ENCODE peak calls at places on chromosome 10, in seven cellular contexts. One of them, this sample, is unnamed.

GRCh38 chr10:50294582-50294981 is 43.3 kb upstream of the ASAH2 start:
- DNase-seq in A549: no peak
- DNase-seq in sigmoid colon: no peak
- DNase-seq in esophagus muscularis mucosa: no peak
- DNase-seq in tibial nerve: no peak
- DNase-seq in SK-N-SH: no peak
- DNase-seq in suprapubic skin: no peak
- DNase-seq in this sample: no peak

GRCh38 chr10:25059990-25060389 is 43.6 kb downstream of the THNSL1 start:
- DNase-seq in esophagus muscularis mucosa: no peak
- DNase-seq in tibial nerve: peak; percentile 38
- DNase-seq in suprapubic skin: no peak
- DNase-seq in A549: peak; percentile 84
- DNase-seq in SK-N-SH: no peak
- DNase-seq in sigmoid colon: no peak
- DNase-seq in this sample: peak; percentile 65

GRCh38 chr10:74924251-74924954 is 98.0 kb downstream of the KAT6B start:
- DNase-seq in A549: peak; percentile 28
- DNase-seq in sigmoid colon: no peak
- DNase-seq in suprapubic skin: no peak
- DNase-seq in esophagus muscularis mucosa: no peak
- DNase-seq in SK-N-SH: no peak
- DNase-seq in tibial nerve: no peak
- DNase-seq in this sample: no peak

GRCh38 chr10:26994743-26995142 is 105.6 kb downstream of the ANKRD26 start:
- DNase-seq in SK-N-SH: peak; percentile 14
- DNase-seq in tibial nerve: no peak
- DNase-seq in A549: no peak
- DNase-seq in suprapubic skin: no peak
- DNase-seq in esophagus muscularis mucosa: no peak
- DNase-seq in sigmoid colon: no peak
- DNase-seq in this sample: no peak

GRCh38 chr10:68124718-68125117 is 15.4 kb downstream of the MYPN start:
- DNase-seq in suprapubic skin: no peak
- DNase-seq in SK-N-SH: no peak
- DNase-seq in tibial nerve: no peak
- DNase-seq in esophagus muscularis mucosa: no peak
- DNase-seq in sigmoid colon: no peak
- DNase-seq in A549: no peak
- DNase-seq in this sample: no peak

GRCh38 chr10:73941300-73941699 is 30.4 kb downstream of the PLAU start:
- DNase-seq in A549: no peak
- DNase-seq in SK-N-SH: no peak
- DNase-seq in esophagus muscularis mucosa: no peak
- DNase-seq in sigmoid colon: no peak
- DNase-seq in suprapubic skin: no peak
- DNase-seq in tibial nerve: no peak
- DNase-seq in this sample: no peak

GRCh38 chr10:80382989-80383388 is 25.4 kb upstream of the PRXL2A start:
- DNase-seq in tibial nerve: no peak
- DNase-seq in SK-N-SH: peak; percentile 68
- DNase-seq in esophagus muscularis mucosa: no peak
- DNase-seq in sigmoid colon: no peak
- DNase-seq in A549: peak; percentile 46
- DNase-seq in suprapubic skin: no peak
- DNase-seq in this sample: peak; percentile 44

GRCh38 chr10:46255696-46256355 is 31.0 kb upstream of the ANTXRL start:
- DNase-seq in tibial nerve: peak; percentile 30
- DNase-seq in SK-N-SH: peak; percentile 95
- DNase-seq in A549: peak; percentile 75
- DNase-seq in sigmoid colon: peak; percentile 75
- DNase-seq in suprapubic skin: peak; percentile 78
- DNase-seq in esophagus muscularis mucosa: peak; percentile 91
- DNase-seq in this sample: peak; percentile 71

GRCh38 chr10:62895058-62895457 is 78.9 kb upstream of the EGR2 start:
- DNase-seq in sigmoid colon: no peak
- DNase-seq in suprapubic skin: no peak
- DNase-seq in SK-N-SH: no peak
- DNase-seq in tibial nerve: no peak
- DNase-seq in A549: no peak
- DNase-seq in esophagus muscularis mucosa: no peak
- DNase-seq in this sample: no peak

GRCh38 chr10:68342909-68343516 is 10.3 kb upstream of the PBLD start:
- DNase-seq in suprapubic skin: no peak
- DNase-seq in esophagus muscularis mucosa: no peak
- DNase-seq in SK-N-SH: no peak
- DNase-seq in A549: no peak
- DNase-seq in tibial nerve: no peak
- DNase-seq in sigmoid colon: no peak
- DNase-seq in this sample: no peak

GRCh38 chr10:116870949-116871348 is 21.6 kb downstream of the ENO4 start:
- DNase-seq in suprapubic skin: no peak
- DNase-seq in esophagus muscularis mucosa: peak; percentile 21
- DNase-seq in SK-N-SH: no peak
- DNase-seq in A549: no peak
- DNase-seq in sigmoid colon: no peak
- DNase-seq in tibial nerve: no peak
- DNase-seq in this sample: no peak

GRCh38 chr10:111993321-111993720 is 190.2 kb downstream of the GPAM start:
- DNase-seq in A549: no peak
- DNase-seq in esophagus muscularis mucosa: no peak
- DNase-seq in sigmoid colon: no peak
- DNase-seq in tibial nerve: no peak
- DNase-seq in SK-N-SH: no peak
- DNase-seq in suprapubic skin: no peak
- DNase-seq in this sample: no peak

GRCh38 chr10:607545-608196 is 81.8 kb downstream of the DIP2C start:
- DNase-seq in sigmoid colon: peak; percentile 54
- DNase-seq in suprapubic skin: no peak
- DNase-seq in SK-N-SH: no peak
- DNase-seq in esophagus muscularis mucosa: no peak
- DNase-seq in tibial nerve: no peak
- DNase-seq in A549: no peak
- DNase-seq in this sample: no peak

GRCh38 chr10:124354411-124355382 is 64.0 kb downstream of the OAT start:
- DNase-seq in suprapubic skin: no peak
- DNase-seq in esophagus muscularis mucosa: no peak
- DNase-seq in tibial nerve: peak; percentile 48
- DNase-seq in SK-N-SH: peak; percentile 84
- DNase-seq in sigmoid colon: no peak
- DNase-seq in A549: peak; percentile 27
- DNase-seq in this sample: peak; percentile 33

GRCh38 chr10:132308588-132309451 is 1.1 kb upstream of the STK32C start:
- DNase-seq in esophagus muscularis mucosa: no peak
- DNase-seq in sigmoid colon: no peak
- DNase-seq in A549: no peak
- DNase-seq in suprapubic skin: peak; percentile 74
- DNase-seq in SK-N-SH: no peak
- DNase-seq in tibial nerve: no peak
- DNase-seq in this sample: no peak

GRCh38 chr10:124032982-124033886 is 60.2 kb downstream of the CHST15 start:
- DNase-seq in sigmoid colon: peak; percentile 85
- DNase-seq in suprapubic skin: no peak
- DNase-seq in esophagus muscularis mucosa: no peak
- DNase-seq in tibial nerve: no peak
- DNase-seq in SK-N-SH: no peak
- DNase-seq in A549: no peak
- DNase-seq in this sample: no peak

GRCh38 chr10:57472823-57473619 is 794.7 kb downstream of the IPMK start:
- DNase-seq in tibial nerve: no peak
- DNase-seq in SK-N-SH: no peak
- DNase-seq in esophagus muscularis mucosa: no peak
- DNase-seq in sigmoid colon: no peak
- DNase-seq in suprapubic skin: no peak
- DNase-seq in A549: peak; percentile 23
- DNase-seq in this sample: no peak

GRCh38 chr10:116664631-116665030 is 43.9 kb downstream of the PNLIPRP2 start:
- DNase-seq in suprapubic skin: no peak
- DNase-seq in tibial nerve: no peak
- DNase-seq in esophagus muscularis mucosa: no peak
- DNase-seq in sigmoid colon: no peak
- DNase-seq in A549: no peak
- DNase-seq in SK-N-SH: no peak
- DNase-seq in this sample: no peak

GRCh38 chr10:35456784-35457183 is 120.5 kb downstream of the CCNY start:
- DNase-seq in SK-N-SH: no peak
- DNase-seq in esophagus muscularis mucosa: no peak
- DNase-seq in tibial nerve: no peak
- DNase-seq in A549: no peak
- DNase-seq in suprapubic skin: no peak
- DNase-seq in sigmoid colon: no peak
- DNase-seq in this sample: no peak

GRCh38 chr10:3265081-3265480 is 92.5 kb upstream of the PITRM1 start:
- DNase-seq in SK-N-SH: peak; percentile 38
- DNase-seq in sigmoid colon: peak; percentile 37
- DNase-seq in suprapubic skin: peak; percentile 37
- DNase-seq in A549: no peak
- DNase-seq in esophagus muscularis mucosa: no peak
- DNase-seq in tibial nerve: no peak
- DNase-seq in this sample: no peak

GRCh38 chr10:132986076-132986475 is 43.7 kb upstream of the CFAP46 start:
- DNase-seq in A549: no peak
- DNase-seq in tibial nerve: no peak
- DNase-seq in suprapubic skin: no peak
- DNase-seq in esophagus muscularis mucosa: no peak
- DNase-seq in sigmoid colon: no peak
- DNase-seq in SK-N-SH: no peak
- DNase-seq in this sample: no peak

GRCh38 chr10:127922675-127923366 is 15.9 kb downstream of the PTPRE start:
- DNase-seq in sigmoid colon: peak; percentile 82
- DNase-seq in suprapubic skin: no peak
- DNase-seq in SK-N-SH: peak; percentile 54
- DNase-seq in A549: peak; percentile 58
- DNase-seq in tibial nerve: no peak
- DNase-seq in esophagus muscularis mucosa: no peak
- DNase-seq in this sample: peak; percentile 27

GRCh38 chr10:67438605-67439258 is 257.3 kb downstream of the CTNNA3 start:
- DNase-seq in esophagus muscularis mucosa: no peak
- DNase-seq in tibial nerve: no peak
- DNase-seq in suprapubic skin: no peak
- DNase-seq in sigmoid colon: no peak
- DNase-seq in SK-N-SH: no peak
- DNase-seq in A549: peak; percentile 1
- DNase-seq in this sample: no peak

GRCh38 chr10:12911795-12912194 is 89.7 kb downstream of the CCDC3 start:
- DNase-seq in SK-N-SH: no peak
- DNase-seq in suprapubic skin: no peak
- DNase-seq in tibial nerve: no peak
- DNase-seq in esophagus muscularis mucosa: no peak
- DNase-seq in A549: no peak
- DNase-seq in sigmoid colon: no peak
- DNase-seq in this sample: no peak

GRCh38 chr10:71294091-71294561 is 24.9 kb upstream of the SLC29A3 start:
- DNase-seq in A549: no peak
- DNase-seq in tibial nerve: no peak
- DNase-seq in sigmoid colon: no peak
- DNase-seq in esophagus muscularis mucosa: no peak
- DNase-seq in SK-N-SH: no peak
- DNase-seq in suprapubic skin: no peak
- DNase-seq in this sample: no peak

GRCh38 chr10:108812296-108812695 is 1111.0 kb downstream of the XPNPEP1 start:
- DNase-seq in suprapubic skin: no peak
- DNase-seq in A549: no peak
- DNase-seq in sigmoid colon: no peak
- DNase-seq in SK-N-SH: no peak
- DNase-seq in esophagus muscularis mucosa: no peak
- DNase-seq in tibial nerve: no peak
- DNase-seq in this sample: no peak

GRCh38 chr10:71234970-71235681 is 22.8 kb downstream of the UNC5B start:
- DNase-seq in tibial nerve: no peak
- DNase-seq in sigmoid colon: no peak
- DNase-seq in esophagus muscularis mucosa: no peak
- DNase-seq in A549: no peak
- DNase-seq in suprapubic skin: peak; percentile 70
- DNase-seq in SK-N-SH: peak; percentile 83
- DNase-seq in this sample: no peak

DNA sequence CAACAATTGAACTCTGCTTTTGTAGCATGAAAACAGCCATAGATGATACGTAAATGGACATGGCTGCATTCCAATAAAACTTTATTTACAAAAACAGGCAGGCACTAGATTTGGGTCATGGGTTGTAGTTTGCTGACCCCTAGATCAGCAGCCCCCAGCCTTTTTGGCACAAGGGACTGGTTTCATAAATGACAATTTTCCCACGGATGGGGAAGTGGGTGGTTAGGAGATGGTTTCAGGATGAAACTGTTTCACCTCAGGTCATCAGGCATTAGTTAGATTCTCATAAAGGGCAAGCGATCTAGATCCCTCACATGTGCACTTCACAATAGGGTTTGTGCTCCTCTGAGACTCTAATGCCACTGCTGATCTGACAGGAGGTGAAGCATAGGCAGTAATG is 16.5 kb upstream of the ANK3 start:
- DNase-seq in tibial nerve: no peak
- DNase-seq in A549: no peak
- DNase-seq in sigmoid colon: no peak
- DNase-seq in suprapubic skin: no peak
- DNase-seq in SK-N-SH: no peak
- DNase-seq in esophagus muscularis mucosa: no peak
- DNase-seq in this sample: no peak
- TF ChIP-seq CTCF in tibial nerve: no peak
- TF ChIP-seq CTCF in A549: no peak
- TF ChIP-seq CTCF in sigmoid colon: no peak
- TF ChIP-seq CTCF in suprapubic skin: no peak
- TF ChIP-seq CTCF in SK-N-SH: no peak
- TF ChIP-seq CTCF in esophagus muscularis mucosa: no peak
- TF ChIP-seq CTCF in this sample: no peak

GRCh38 chr10:36888925-36889573 is 236.3 kb upstream of the ANKRD30A start:
- DNase-seq in tibial nerve: no peak
- DNase-seq in suprapubic skin: no peak
- DNase-seq in sigmoid colon: no peak
- DNase-seq in esophagus muscularis mucosa: no peak
- DNase-seq in A549: peak; percentile 82
- DNase-seq in SK-N-SH: peak; percentile 36
- DNase-seq in this sample: peak; percentile 13
- TF ChIP-seq EP300 in tibial nerve: no peak
- TF ChIP-seq EP300 in suprapubic skin: no peak
- TF ChIP-seq EP300 in sigmoid colon: no peak
- TF ChIP-seq EP300 in esophagus muscularis mucosa: no peak
- TF ChIP-seq EP300 in A549: no peak
- TF ChIP-seq EP300 in SK-N-SH: no peak
- TF ChIP-seq EP300 in this sample: no peak

DNA sequence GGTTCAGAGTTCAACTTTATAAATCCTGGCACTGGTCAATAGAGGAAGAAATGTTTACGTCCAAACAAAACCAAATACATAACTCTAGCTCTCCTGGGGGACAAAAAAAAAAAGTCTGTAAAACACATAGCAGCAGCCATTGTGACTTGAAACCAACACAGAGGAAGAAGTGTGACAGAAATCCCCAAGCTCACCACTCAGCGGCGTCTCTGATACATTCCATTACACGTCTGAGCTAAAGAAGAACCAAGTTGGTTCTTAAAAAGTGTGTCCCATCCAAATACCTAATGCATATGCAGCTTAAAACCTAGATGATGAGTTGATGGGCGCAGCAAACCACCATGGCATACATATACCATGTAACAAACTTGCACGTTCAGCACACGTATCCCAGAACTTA is 58.3 kb upstream of the NANOS1 start:
- DNase-seq in suprapubic skin: no peak
- DNase-seq in esophagus muscularis mucosa: no peak
- DNase-seq in sigmoid colon: no peak
- DNase-seq in tibial nerve: no peak
- DNase-seq in A549: no peak
- DNase-seq in SK-N-SH: no peak
- DNase-seq in this sample: no peak
- TF ChIP-seq CTCF in suprapubic skin: no peak
- TF ChIP-seq CTCF in esophagus muscularis mucosa: no peak
- TF ChIP-seq CTCF in sigmoid colon: no peak
- TF ChIP-seq CTCF in tibial nerve: no peak
- TF ChIP-seq CTCF in A549: no peak
- TF ChIP-seq CTCF in SK-N-SH: no peak
- TF ChIP-seq CTCF in this sample: no peak

GRCh38 chr10:17188644-17189172 is 12.8 kb downstream of the TRDMT1 start:
- DNase-seq in SK-N-SH: no peak
- DNase-seq in suprapubic skin: no peak
- DNase-seq in A549: no peak
- DNase-seq in sigmoid colon: no peak
- DNase-seq in tibial nerve: no peak
- DNase-seq in esophagus muscularis mucosa: no peak
- DNase-seq in this sample: no peak
- TF ChIP-seq EP300 in SK-N-SH: no peak
- TF ChIP-seq EP300 in suprapubic skin: no peak
- TF ChIP-seq EP300 in A549: no peak
- TF ChIP-seq EP300 in sigmoid colon: no peak
- TF ChIP-seq EP300 in tibial nerve: no peak
- TF ChIP-seq EP300 in esophagus muscularis mucosa: no peak
- TF ChIP-seq EP300 in this sample: no peak

This sample was measured in transverse colon.